ENCODE peak calls at places on chromosome 18, in four cellular contexts. T, U, D and F are unnamed samples.

GRCh38 chr18:61731693-61732376 is 161.0 kb downstream of the RNF152 start:
- DNase-seq in U (no peak), D (no peak), T (peak; percentile 40), F (no peak)

GRCh38 chr18:8299054-8299708 is 310.1 kb upstream of the RAB12 start:
- DNase-seq in U (no peak), T (no peak), D (no peak), F (no peak)

GRCh38 chr18:37628466-37629220 is 63.0 kb upstream of the CELF4 start:
- DNase-seq in T (no peak), U (no peak), D (no peak), F (no peak)

GRCh38 chr18:54636217-54636616 is 45.2 kb downstream of the DYNAP start:
- DNase-seq in D (no peak), U (no peak), T (no peak), F (no peak)

GRCh38 chr18:43596106-43596712 is 318.9 kb upstream of the SYT4 start:
- DNase-seq in U (no peak), D (no peak), T (no peak), F (no peak)

GRCh38 chr18:39513187-39513586 is 1947.6 kb upstream of the CELF4 start:
- DNase-seq in T (no peak), D (no peak), U (no peak), F (no peak)

GRCh38 chr18:44895176-44895798 is 214.6 kb downstream of the SETBP1 start:
- DNase-seq in T (peak; percentile 43), D (no peak), U (peak; percentile 30), F (no peak)

GRCh38 chr18:49784427-49785185 is 28.7 kb downstream of the ACAA2 start:
- DNase-seq in T (no peak), D (no peak), U (no peak), F (no peak)

GRCh38 chr18:48186084-48186798 is 222.9 kb downstream of the ZBTB7C start:
- DNase-seq in U (no peak), D (no peak), T (no peak), F (no peak)

GRCh38 chr18:22694954-22695353 is 238.2 kb upstream of the RBBP8 start:
- DNase-seq in D (peak; percentile 74), T (peak; percentile 22), U (no peak), F (no peak)

GRCh38 chr18:43760010-43760409 is 482.7 kb upstream of the SYT4 start:
- DNase-seq in U (no peak), T (no peak), D (no peak), F (no peak)

GRCh38 chr18:41315134-41315533 is 639.9 kb upstream of the PIK3C3 start:
- DNase-seq in U (no peak), T (no peak), D (no peak), F (no peak)

GRCh38 chr18:6313427-6313826 is 101.3 kb downstream of the L3MBTL4 start:
- DNase-seq in T (no peak), U (no peak), D (no peak), F (no peak)

GRCh38 chr18:48751727-48752468 is 198.9 kb downstream of the SMAD7 start:
- DNase-seq in T (no peak), D (no peak), U (no peak), F (no peak)

GRCh38 chr18:79940126-79940813 is 11.2 kb downstream of the SLC66A2 start:
- DNase-seq in T (no peak), U (no peak), D (peak; percentile 5), F (no peak)

GRCh38 chr18:49015886-49016647 is 65.3 kb upstream of the SMAD7 start:
- DNase-seq in D (no peak), T (no peak), U (no peak), F (no peak)

GRCh38 chr18:41464278-41464677 is 490.8 kb upstream of the PIK3C3 start:
- DNase-seq in D (no peak), U (no peak), T (no peak), F (no peak)

GRCh38 chr18:50662177-50662576 is 102.3 kb downstream of the MAPK4 start:
- DNase-seq in D (no peak), T (no peak), U (no peak), F (no peak)

GRCh38 chr18:73688851-73689659 is 458.6 kb downstream of the FBXO15 start:
- DNase-seq in D (no peak), T (no peak), U (no peak), F (no peak)

GRCh38 chr18:62328775-62329525 is 3.8 kb downstream of the TNFRSF11A start:
- DNase-seq in T (no peak), D (no peak), U (no peak), F (no peak)

GRCh38 chr18:50006470-50007046 is 188.4 kb downstream of the MYO5B start:
- DNase-seq in T (no peak), D (no peak), U (peak; percentile 4), F (no peak)

GRCh38 chr18:79388043-79388442 is 7.7 kb upstream of the NFATC1 start:
- DNase-seq in U (no peak), D (no peak), T (no peak), F (no peak)

GRCh38 chr18:72700961-72701710 is 157.0 kb upstream of the CBLN2 start:
- DNase-seq in T (no peak), U (no peak), D (no peak), F (no peak)

GRCh38 chr18:22424564-22424963 is 6.8 kb upstream of the CTAGE1 start:
- DNase-seq in U (no peak), D (no peak), T (no peak), F (no peak)

GRCh38 chr18:14106906-14107305 is 25.3 kb downstream of the ZNF519 start:
- DNase-seq in D (no peak), U (no peak), T (no peak), F (no peak)

GRCh38 chr18:13112982-13113381 is 105.6 kb upstream of the LDLRAD4 start:
- DNase-seq in U (peak; percentile 27), T (peak; percentile 83), D (peak; percentile 40), F (no peak)

GRCh38 chr18:50272593-50272992 is 6.3 kb upstream of the CFAP53 start:
- DNase-seq in U (no peak), D (no peak), T (no peak), F (no peak)

GRCh38 chr18:68519341-68519740 is 195.6 kb downstream of the TMX3 start:
- DNase-seq in D (no peak), T (no peak), U (no peak), F (no peak)

GRCh38 chr18:44958450-44958849 is 277.8 kb downstream of the SETBP1 start:
- DNase-seq in D (no peak), T (no peak), U (no peak), F (no peak)

GRCh38 chr18:41096504-41096903 is 858.5 kb upstream of the PIK3C3 start:
- DNase-seq in D (no peak), T (no peak), U (no peak), F (no peak)

GRCh38 chr18:34626404-34627137 is 83.5 kb upstream of the DTNA start:
- DNase-seq in D (no peak), T (no peak), U (no peak), F (no peak)

GRCh38 chr18:79395308-79395640 is 456 bp upstream of the NFATC1 start:
- DNase-seq in T (no peak), U (no peak), D (no peak), F (no peak)

DNA sequence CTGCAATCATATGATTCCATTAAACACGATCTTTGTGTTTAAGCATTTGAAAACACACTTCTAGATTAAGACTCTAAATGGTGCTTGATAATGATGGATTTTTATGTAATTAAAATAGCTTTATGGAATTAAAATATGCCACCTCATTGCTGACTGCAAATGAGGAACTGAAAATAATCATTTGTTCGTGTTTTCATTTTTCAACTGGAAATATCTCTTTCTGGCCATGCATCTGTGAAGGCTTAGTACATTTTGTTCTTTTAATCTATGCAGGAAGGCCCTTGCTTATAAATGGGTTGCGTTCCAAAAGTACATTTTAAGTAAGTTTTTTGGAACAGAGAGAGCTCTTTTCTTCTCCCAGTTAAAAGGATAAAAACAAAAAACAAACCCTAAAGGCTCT is 125.5 kb downstream of the MC4R start:
- DNase-seq in D (no peak), T (no peak), U (no peak), F (no peak)
- TF ChIP-seq CTCF in D (no peak), T (no peak), U (no peak), F (no peak)

GRCh38 chr18:76935722-76936337 is 113.5 kb downstream of the ZNF236 start:
- DNase-seq in U (no peak), T (no peak), D (no peak), F (no peak)

GRCh38 chr18:76936877-76937276 is 114.5 kb downstream of the ZNF236 start:
- DNase-seq in D (no peak), T (no peak), U (no peak), F (no peak)

GRCh38 chr18:76938619-76939018 is 116.3 kb downstream of the ZNF236 start:
- DNase-seq in D (no peak), T (no peak), U (no peak), F (no peak)

GRCh38 chr18:76941284-76941683 is 118.9 kb downstream of the ZNF236 start:
- DNase-seq in T (no peak), U (no peak), D (no peak), F (no peak)

DNA sequence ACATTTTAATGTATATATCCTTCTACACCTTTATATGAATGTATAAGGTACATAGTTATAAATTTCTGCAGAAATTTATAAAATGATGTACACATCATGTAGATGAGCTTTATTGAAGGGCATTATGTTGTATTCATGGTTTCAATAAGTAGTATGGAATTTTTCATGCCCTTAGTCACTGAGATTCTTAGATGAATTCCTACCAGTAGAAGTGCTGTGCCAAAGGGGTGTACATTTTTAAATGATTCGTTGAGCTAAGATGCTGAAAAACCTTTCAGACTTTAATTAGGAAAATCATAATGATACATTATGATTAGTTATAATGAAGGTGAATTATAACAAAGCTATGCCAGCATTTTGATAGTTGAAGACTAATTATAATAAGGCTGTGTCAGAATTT is 115.2 kb downstream of the ZNF236 start:
- DNase-seq in D (no peak), T (no peak), U (no peak), F (no peak)
- TF ChIP-seq CTCF in D (no peak), T (no peak), U (no peak), F (no peak)

DNA sequence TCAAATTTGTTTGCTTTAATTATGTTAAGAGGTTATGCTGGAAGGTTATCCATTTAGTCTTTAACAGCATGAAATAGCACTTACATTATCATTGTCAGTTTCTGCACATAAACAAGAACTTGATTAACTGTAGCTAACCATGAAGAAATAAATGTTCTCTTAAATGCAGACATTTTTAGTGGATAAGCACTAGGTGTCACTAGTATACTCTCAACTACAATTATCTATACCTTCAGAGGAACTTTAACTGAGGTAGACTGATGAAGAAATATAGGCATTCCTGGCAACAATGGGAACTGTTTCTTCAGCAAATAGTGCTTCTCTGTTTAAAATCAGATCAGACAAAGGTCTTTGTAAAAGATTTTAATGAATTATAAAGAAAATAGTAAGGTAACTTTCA is 178.8 kb upstream of the CHST9 start:
- DNase-seq in U (no peak), T (no peak), D (no peak), F (no peak)
- TF ChIP-seq CTCF in U (peak; percentile 55), T (peak; percentile 36), D (no peak), F (no peak)

GRCh38 chr18:3538456-3538855 is 88.5 kb downstream of the TGIF1 start:
- DNase-seq in U (no peak), T (no peak), D (no peak), F (no peak)

GRCh38 chr18:3544537-3544936 is 94.6 kb downstream of the TGIF1 start:
- DNase-seq in T (no peak), U (no peak), D (no peak), F (no peak)

GRCh38 chr18:3541549-3542386 is 91.8 kb downstream of the TGIF1 start:
- DNase-seq in U (no peak), D (no peak), T (no peak), F (no peak)

GRCh38 chr18:3540805-3541548 is 91.0 kb downstream of the TGIF1 start:
- DNase-seq in T (no peak), U (no peak), D (no peak), F (no peak)

GRCh38 chr18:3538954-3539617 is 89.1 kb downstream of the TGIF1 start:
- DNase-seq in D (no peak), U (no peak), T (no peak), F (no peak)
- TF ChIP-seq CTCF in D (no peak), U (no peak), T (no peak), F (no peak)

GRCh38 chr18:36229188-36229587 is 41.9 kb downstream of the MOCOS start:
- DNase-seq in D (no peak), T (no peak), U (no peak), F (no peak)
- TF ChIP-seq CTCF in D (no peak), T (no peak), U (no peak), F (no peak)